ENCODE peak calls at places on chromosomes 2 and 18, in ten cellular contexts. G is Peyer's patch, O is sigmoid colon, T is adrenal gland, D is ovary, U is heart left ventricle, E is esophagus squamous epithelium, N is A549, B is K562, Z is GM12878. A is an unnamed sample.

GRCh38 chr2:19611491-19612332 is 253.3 kb upstream of the OSR1 start:
- DNase-seq in N (peak; percentile 92), B (no peak), G (no peak), Z (no peak), T (no peak), U (no peak), O (no peak), E (no peak), D (no peak), A (peak; percentile 52)

GRCh38 chr18:55510809-55511208 is 77.2 kb downstream of the TCF4 start:
- DNase-seq in U (peak; percentile 62), D (no peak), O (no peak), G (no peak), T (no peak), Z (no peak), N (no peak), B (no peak), E (no peak), A (no peak)

GRCh38 chr2:108594132-108594981 is 60.1 kb downstream of the LIMS1 start:
- DNase-seq in Z (no peak), B (no peak), O (no peak), T (peak; percentile 42), U (no peak), D (no peak), E (no peak), G (no peak), N (peak; percentile 76), A (no peak)

GRCh38 chr18:9746958-9747357 is 38.9 kb downstream of the RAB31 start:
- DNase-seq in N (no peak), E (no peak), O (no peak), Z (no peak), B (no peak), T (no peak), U (no peak), D (no peak), G (no peak), A (no peak)

GRCh38 chr2:220891405-220891804 is 680.7 kb downstream of the EPHA4 start:
- DNase-seq in U (no peak), Z (no peak), G (no peak), D (no peak), O (no peak), T (no peak), B (no peak), E (no peak), N (peak; percentile 47), A (peak; percentile 69)

GRCh38 chr2:197249771-197250397 is 60.7 kb downstream of the ANKRD44 start:
- DNase-seq in Z (no peak), U (no peak), D (no peak), N (no peak), E (no peak), G (no peak), B (no peak), T (no peak), O (no peak), A (no peak)

GRCh38 chr2:25232248-25232825 is 64.0 kb upstream of the POMC start:
- DNase-seq in Z (no peak), G (no peak), E (no peak), O (no peak), N (no peak), T (no peak), U (no peak), D (no peak), B (no peak), A (no peak)

GRCh38 chr18:50706199-50706598 is 113.6 kb downstream of the MRO start:
- DNase-seq in D (no peak), E (no peak), Z (no peak), G (no peak), O (peak; percentile 17), U (no peak), N (no peak), B (no peak), T (no peak), A (no peak)

GRCh38 chr2:38171208-38171858 is 95.4 kb upstream of the CYP1B1 start:
- DNase-seq in D (no peak), E (no peak), G (no peak), T (no peak), N (no peak), O (no peak), Z (no peak), B (no peak), U (no peak), A (no peak)

GRCh38 chr2:129877795-129878775 is 101.4 kb upstream of the RAB6C start:
- DNase-seq in U (peak; percentile 29), Z (no peak), G (peak; percentile 54), E (no peak), D (no peak), O (peak; percentile 75), B (no peak), N (peak; percentile 27), T (peak; percentile 75), A (peak; percentile 44)

DNA sequence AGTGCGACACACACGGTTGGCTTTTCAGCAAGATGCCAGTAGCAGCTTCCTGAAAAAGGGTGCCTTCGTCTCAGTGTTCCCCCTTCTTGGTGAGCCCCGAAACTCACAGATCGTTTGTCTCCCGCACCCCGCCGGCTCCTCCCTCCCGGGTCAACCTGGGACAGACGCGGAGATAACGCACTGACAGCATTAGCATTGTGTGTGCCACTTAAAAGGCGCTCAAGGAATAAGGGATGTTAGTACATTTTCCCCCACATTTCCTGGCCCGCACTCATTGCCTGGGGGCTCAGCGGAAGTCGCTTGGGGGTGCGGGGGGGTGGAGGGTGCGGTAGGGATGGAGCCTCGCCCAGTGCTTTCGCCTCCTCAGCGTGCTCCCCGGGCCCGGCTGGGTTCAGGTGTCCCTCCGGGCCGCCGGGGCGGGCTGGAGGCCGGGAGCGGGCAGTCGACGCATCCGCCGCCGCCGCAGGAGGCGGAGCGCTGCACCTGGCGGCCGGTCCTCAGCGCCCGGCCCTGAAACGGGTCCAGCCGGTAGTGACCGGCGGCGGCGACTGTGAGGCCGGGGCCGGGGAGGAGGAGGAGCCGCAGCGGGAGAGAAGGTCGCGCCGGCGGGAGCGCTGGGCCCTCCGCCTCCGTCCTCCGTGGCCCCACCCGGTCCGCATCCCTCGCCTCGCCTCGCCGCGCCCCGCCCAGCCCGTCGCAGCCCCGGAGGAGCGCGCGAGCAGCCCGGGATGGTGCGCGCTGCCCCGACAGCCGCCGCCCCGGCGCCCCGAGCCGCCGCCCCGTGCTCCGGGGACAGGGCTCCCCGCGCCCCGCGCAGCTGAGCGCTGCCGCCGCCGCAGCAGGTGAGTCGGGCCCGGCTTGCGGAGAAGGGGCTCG is at the start of gene MFSD6:
- DNase-seq in T (peak; percentile 73), Z (no peak), O (peak; percentile 77), G (peak; percentile 87), N (peak; percentile 45), U (peak; percentile 67), E (no peak), D (peak; percentile 52), B (peak; percentile 63), A (peak; percentile 41)
- TF ChIP-seq POLR2A in T (peak; percentile 44), Z (peak; percentile 17), O (no peak), G (peak; percentile 42), N (peak; percentile 3), U (no peak), E (no peak), D (no peak), B (no peak), A (no peak)

GRCh38 chr2:240236217-240237111 is 96.0 kb upstream of the OTOS start:
- DNase-seq in N (no peak), T (peak; percentile 85), U (peak; percentile 80), Z (no peak), D (peak; percentile 61), B (no peak), E (no peak), O (peak; percentile 66), G (peak; percentile 36), A (no peak)
- TF ChIP-seq POLR2A in N (no peak), T (no peak), U (no peak), Z (no peak), D (no peak), B (no peak), E (no peak), O (no peak), G (no peak), A (no peak)

DNA sequence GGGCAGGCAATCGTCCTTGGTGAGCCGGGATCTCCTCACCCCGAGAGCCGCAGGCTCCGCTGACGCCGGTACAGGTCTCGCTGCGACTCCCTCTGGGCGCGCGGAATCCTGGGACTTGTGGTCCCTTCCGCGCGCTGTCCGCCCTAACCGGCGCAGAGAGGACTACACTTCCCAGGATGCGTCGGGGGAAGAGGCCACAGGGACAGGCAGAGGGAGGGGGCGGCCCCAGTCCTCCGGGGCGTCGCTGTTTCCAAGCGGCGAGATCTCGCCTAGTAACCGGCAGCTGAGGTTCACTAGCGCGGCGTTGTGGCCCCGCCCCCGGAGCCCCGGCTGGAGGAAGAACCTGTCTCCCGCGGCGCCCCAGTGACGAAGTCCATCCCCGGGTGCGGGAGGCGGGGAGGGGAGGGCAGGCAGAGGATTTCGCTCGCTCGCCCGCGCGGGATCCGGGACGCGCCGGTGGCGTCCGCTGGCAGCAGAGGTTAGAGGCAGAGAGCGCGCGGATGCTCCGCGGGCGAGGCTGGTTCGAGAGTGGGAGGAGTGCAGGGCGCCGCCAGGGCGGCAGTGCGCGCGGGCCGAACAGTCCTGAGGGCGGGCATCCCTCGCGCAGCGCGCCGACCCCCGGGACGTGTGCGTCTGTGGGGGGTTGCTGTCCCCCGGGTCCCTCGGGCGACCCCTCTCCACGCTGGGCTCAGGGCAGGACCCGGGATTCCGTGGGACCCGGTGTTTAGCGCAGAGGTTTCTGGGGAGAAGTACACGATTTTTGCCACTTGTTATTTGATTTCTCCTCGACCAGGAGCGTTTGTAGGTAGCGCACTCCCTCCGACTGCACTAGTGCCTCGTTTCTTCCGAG is at the start of gene EML6:
- DNase-seq in N (peak; percentile 99), O (peak; percentile 99), U (peak; percentile 98), B (peak; percentile 97), D (peak; percentile 96), E (peak; percentile 93), Z (peak; percentile 89), T (peak; percentile 99), G (peak; percentile 100), A (peak; percentile 98)
- TF ChIP-seq POLR2A in N (no peak), O (no peak), U (no peak), B (no peak), D (peak; percentile 16), E (no peak), Z (peak; percentile 61), T (peak; percentile 63), G (peak; percentile 57), A (peak; percentile 77)

DNA sequence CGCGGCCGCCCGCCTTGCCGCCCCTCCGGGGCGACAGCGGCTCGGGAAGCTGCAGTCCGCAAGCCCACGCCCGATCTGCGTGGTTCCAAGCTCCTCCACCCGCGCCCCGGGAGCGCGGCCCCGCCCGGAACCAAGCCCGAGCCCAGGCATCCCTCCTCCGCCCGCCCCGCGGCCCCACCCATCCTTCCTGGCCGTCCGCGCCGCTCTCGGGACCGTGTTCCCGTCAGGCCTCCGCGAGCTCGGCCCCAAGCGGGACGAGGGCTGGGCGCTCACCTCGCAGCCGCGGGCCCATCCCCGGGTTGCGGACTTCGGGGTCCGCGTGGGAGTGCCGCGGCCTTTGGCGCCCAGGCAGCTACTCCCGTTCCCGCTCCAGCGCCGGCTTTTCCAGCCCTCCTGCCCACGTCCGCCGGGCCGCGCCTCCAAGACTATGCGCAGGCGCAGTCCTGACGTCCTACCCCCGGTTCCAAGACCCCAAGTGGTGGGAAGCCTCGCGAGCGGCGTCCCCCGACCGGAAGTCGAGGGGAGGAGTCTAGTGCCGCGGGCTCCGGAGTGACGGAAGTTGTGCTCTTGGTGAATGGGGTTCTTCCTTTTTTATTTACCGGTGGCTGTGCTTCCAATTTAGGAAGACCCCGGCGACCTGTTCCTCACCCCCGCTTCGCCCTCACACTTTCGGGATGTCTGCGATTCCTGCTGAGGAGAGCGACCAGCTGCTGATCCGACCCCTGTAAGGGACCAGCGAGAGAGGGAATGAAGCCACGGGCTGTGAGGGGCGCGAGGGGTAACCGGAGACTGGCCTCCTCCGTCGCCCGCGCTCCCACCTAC is at the start of the genes CPSF3 and ITGB1BP1:
- DNase-seq in B (peak; percentile 99), N (peak; percentile 99), Z (peak; percentile 88), T (peak; percentile 98), D (peak; percentile 99), E (peak; percentile 74), O (peak; percentile 99), G (peak; percentile 97), U (peak; percentile 98), A (peak; percentile 99)
- TF ChIP-seq POLR2A in B (peak; percentile 87), N (peak; percentile 52), Z (peak; percentile 72), T (peak; percentile 85), D (peak; percentile 76), E (no peak), O (no peak), G (peak; percentile 71), U (no peak), A (peak; percentile 6)

GRCh38 chr2:121363632-121364420 is 78.8 kb upstream of the TFCP2L1 start:
- DNase-seq in U (no peak), T (peak; percentile 77), N (peak; percentile 16), Z (no peak), D (no peak), E (no peak), B (no peak), O (no peak), G (no peak), A (peak; percentile 38)
- TF ChIP-seq POLR2A in U (no peak), T (no peak), N (no peak), Z (no peak), D (no peak), E (no peak), B (no peak), O (no peak), G (no peak), A (no peak)

A was measured in H54.